ENCODE peak calls at places on chromosomes 12 and 14, in five cellular contexts. M, O, W, N and T are unnamed samples.

GRCh38 chr14:22544881-22545420 is 44.1 kb downstream of the DAD1 start:
- DNase-seq in M (no peak), O (no peak), W (no peak), N (no peak), T (no peak)

GRCh38 chr12:78442454-78442801 is 422.1 kb upstream of the SYT1 start:
- DNase-seq in M (no peak), O (no peak), W (no peak), N (no peak), T (no peak)

GRCh38 chr12:65675141-65675621 is 149.1 kb upstream of the HMGA2 start:
- DNase-seq in M (no peak), O (no peak), W (no peak), N (no peak), T (no peak)

GRCh38 chr14:97432586-97432985 is 635.4 kb downstream of the VRK1 start:
- DNase-seq in M (no peak), O (no peak), W (no peak), N (no peak), T (no peak)

GRCh38 chr14:50018236-50019210 is 97.8 kb downstream of the VCPKMT start:
- DNase-seq in M (no peak), O (peak), W (no peak), N (no peak), T (no peak)

GRCh38 chr14:98909251-98909944 is 362.6 kb downstream of the BCL11B start:
- DNase-seq in M (peak), O (no peak), W (no peak), N (no peak), T (no peak)

GRCh38 chr12:123050331-123050809 is 69.9 kb downstream of the ARL6IP4 start:
- DNase-seq in M (peak), O (peak), W (no peak), N (peak), T (peak)

GRCh38 chr14:38208825-38209562 is 1.3 kb downstream of the SSTR1 start:
- DNase-seq in M (no peak), O (peak), W (peak), N (peak), T (no peak)

GRCh38 chr12:116687888-116688287 is 50.0 kb downstream of the SPRING1 start:
- DNase-seq in M (no peak), O (peak), W (peak), N (peak), T (no peak)

GRCh38 chr14:31968107-31968810 is 108.8 kb upstream of the ARHGAP5 start:
- DNase-seq in M (no peak), O (no peak), W (no peak), N (no peak), T (no peak)

GRCh38 chr12:49655595-49656236 is 32.4 kb downstream of the PRPF40B start:
- DNase-seq in M (no peak), O (no peak), W (peak), N (no peak), T (no peak)

GRCh38 chr12:110340706-110341105 is 59.7 kb downstream of the ATP2A2 start:
- DNase-seq in M (no peak), O (no peak), W (no peak), N (no peak), T (no peak)

GRCh38 chr12:94873368-94874085 is 130.0 kb downstream of the NDUFA12 start:
- DNase-seq in M (no peak), O (no peak), W (peak), N (no peak), T (peak)

GRCh38 chr12:91958816-91959215 is 186.8 kb downstream of the BTG1 start:
- DNase-seq in M (peak), O (no peak), W (no peak), N (no peak), T (no peak)

GRCh38 chr12:50699940-50700339 is 64.0 kb upstream of the ATF1 start:
- DNase-seq in M (no peak), O (no peak), W (no peak), N (no peak), T (no peak)

GRCh38 chr12:56462565-56462964 is 5.8 kb upstream of the SPRYD4 start:
- DNase-seq in M (no peak), O (no peak), W (no peak), N (no peak), T (no peak)

GRCh38 chr12:107467716-107468115 is 217.9 kb upstream of the PWP1 start:
- DNase-seq in M (no peak), O (no peak), W (peak), N (no peak), T (no peak)

GRCh38 chr14:23252006-23252405 is 14.3 kb downstream of the RNF212B start:
- DNase-seq in M (no peak), O (no peak), W (no peak), N (no peak), T (no peak)

GRCh38 chr12:51891843-51892242 is 3.9 kb downstream of the ANKRD33 start:
- DNase-seq in M (no peak), O (no peak), W (no peak), N (no peak), T (no peak)

GRCh38 chr12:67025543-67026114 is 243.5 kb upstream of the CAND1 start:
- DNase-seq in M (no peak), O (peak), W (no peak), N (peak), T (no peak)

GRCh38 chr12:15372313-15372712 is 50.0 kb downstream of the PTPRO start:
- DNase-seq in M (no peak), O (no peak), W (no peak), N (no peak), T (no peak)

GRCh38 chr12:107236824-107237467 is 143.6 kb upstream of the CRY1 start:
- DNase-seq in M (no peak), O (no peak), W (no peak), N (no peak), T (no peak)

GRCh38 chr12:80769553-80770140 is 52.9 kb downstream of the MYF5 start:
- DNase-seq in M (no peak), O (no peak), W (no peak), N (no peak), T (no peak)

GRCh38 chr12:104218935-104219334 is 3.4 kb downstream of the TXNRD1 start:
- DNase-seq in M (no peak), O (no peak), W (no peak), N (peak), T (no peak)

GRCh38 chr12:67352682-67353081 is 83.5 kb downstream of the CAND1 start:
- DNase-seq in M (no peak), O (no peak), W (no peak), N (no peak), T (no peak)

GRCh38 chr14:31206536-31207286 is 882 bp downstream of the HECTD1 start:
- DNase-seq in M (no peak), O (peak), W (peak), N (peak), T (peak)

GRCh38 chr12:111775205-111776193 is 8.8 kb downstream of the ALDH2 start:
- DNase-seq in M (no peak), O (peak), W (peak), N (no peak), T (no peak)

GRCh38 chr12:124743479-124744272 is 120.0 kb downstream of the SCARB1 start:
- DNase-seq in M (no peak), O (no peak), W (no peak), N (no peak), T (no peak)

GRCh38 chr14:104278214-104278534 is 139.8 kb downstream of the KIF26A start:
- DNase-seq in M (no peak), O (no peak), W (no peak), N (no peak), T (peak)

GRCh38 chr12:75979181-75979580 is 52.4 kb downstream of the PHLDA1 start:
- DNase-seq in M (no peak), O (no peak), W (no peak), N (peak), T (no peak)

GRCh38 chr14:65502676-65503124 is 90.2 kb downstream of the FUT8 start:
- DNase-seq in M (peak), O (no peak), W (no peak), N (no peak), T (no peak)

GRCh38 chr14:36935976-36936678 is 236.3 kb downstream of the SLC25A21 start:
- DNase-seq in M (no peak), O (no peak), W (no peak), N (no peak), T (no peak)

GRCh38 chr12:110015132-110015531 is 15.9 kb downstream of the ANKRD13A start:
- DNase-seq in M (no peak), O (no peak), W (no peak), N (no peak), T (no peak)

GRCh38 chr12:46237381-46238045 is 31.3 kb downstream of the SLC38A1 start:
- DNase-seq in M (no peak), O (no peak), W (no peak), N (no peak), T (no peak)